ENCODE peak calls at places on chromosomes 13 and 19, in eight cellular contexts. Z, R, B, M, Q, K, Y and O are unnamed samples.
A peak's percentile ranks its signal among the peaks of the same experiment; 100 is the strongest.

GRCh38 chr13:61095885-61096284 is 319.8 kb downstream of the PCDH20 start:
- DNase-seq in Z (no peak), R (no peak), B (no peak), M (no peak), Q (no peak), K (no peak), Y (no peak), O (no peak)

GRCh38 chr19:48194041-48194871 is 23.8 kb downstream of the ZSWIM9 start:
- DNase-seq in Z (no peak), R (no peak), B (no peak), M (peak; percentile 40), Q (no peak), K (no peak), Y (no peak), O (no peak)

GRCh38 chr13:78657699-78658629 is 991 bp downstream of the OBI1 start:
- DNase-seq in Z (no peak), R (no peak), B (no peak), M (peak; percentile 53), Q (no peak), K (peak; percentile 36), Y (no peak), O (peak; percentile 18)

GRCh38 chr19:8050274-8051096 is 2.1 kb upstream of the CCL25 start:
- DNase-seq in Z (peak; percentile 92), R (peak; percentile 55), B (peak; percentile 82), M (peak; percentile 61), Q (peak; percentile 91), K (peak; percentile 93), Y (peak; percentile 76), O (peak; percentile 94)

GRCh38 chr13:45415112-45415511 is 3.1 kb downstream of the SLC25A30 start:
- DNase-seq in Z (no peak), R (no peak), B (no peak), M (no peak), Q (no peak), K (no peak), Y (no peak), O (no peak)

GRCh38 chr19:34963531-34964406 is at the start of gene ZNF792:
- DNase-seq in Z (peak; percentile 84), R (peak; percentile 45), B (peak; percentile 88), M (peak; percentile 73), Q (peak; percentile 67), K (peak; percentile 45), Y (peak; percentile 74), O (peak; percentile 77)

GRCh38 chr19:33628921-33629825 is 7.4 kb downstream of the CHST8 start:
- DNase-seq in Z (no peak), R (no peak), B (no peak), M (peak; percentile 31), Q (no peak), K (no peak), Y (no peak), O (no peak)

GRCh38 chr19:55590621-55591020 is 8.7 kb downstream of the FIZ1 start:
- DNase-seq in Z (peak; percentile 45), R (no peak), B (no peak), M (peak; percentile 53), Q (no peak), K (no peak), Y (no peak), O (peak; percentile 57)

GRCh38 chr19:54191671-54192453 is 754 bp downstream of the TSEN34 start:
- DNase-seq in Z (no peak), R (no peak), B (peak; percentile 77), M (peak; percentile 71), Q (no peak), K (no peak), Y (no peak), O (no peak)

GRCh38 chr13:48108106-48108505 is 13.2 kb upstream of the MED4 start:
- DNase-seq in Z (no peak), R (no peak), B (no peak), M (no peak), Q (no peak), K (no peak), Y (no peak), O (no peak)

GRCh38 chr13:60162096-60162495 is 1.6 kb downstream of the DIAPH3 start:
- DNase-seq in Z (no peak), R (no peak), B (no peak), M (peak; percentile 22), Q (no peak), K (no peak), Y (no peak), O (no peak)

GRCh38 chr19:15869109-15869555 is 28.7 kb downstream of the CYP4F2 start:
- DNase-seq in Z (peak; percentile 42), R (no peak), B (no peak), M (peak; percentile 52), Q (peak; percentile 60), K (peak; percentile 96), Y (no peak), O (peak; percentile 57)

GRCh38 chr19:8519388-8519787 is 5.4 kb upstream of the ZNF414 start:
- DNase-seq in Z (no peak), R (no peak), B (no peak), M (no peak), Q (no peak), K (no peak), Y (no peak), O (no peak)

GRCh38 chr13:111904701-111905608 is 162.0 kb upstream of the SOX1 start:
- DNase-seq in Z (no peak), R (no peak), B (no peak), M (no peak), Q (no peak), K (no peak), Y (peak; percentile 9), O (no peak)

GRCh38 chr19:41792513-41793413 is 3.6 kb upstream of the CEACAM3 start:
- DNase-seq in Z (peak; percentile 61), R (no peak), B (no peak), M (peak; percentile 69), Q (peak; percentile 68), K (no peak), Y (peak; percentile 44), O (peak; percentile 79)

GRCh38 chr13:105920375-105920774 is 615.1 kb downstream of the EFNB2 start:
- DNase-seq in Z (peak; percentile 41), R (no peak), B (no peak), M (peak; percentile 72), Q (no peak), K (peak; percentile 64), Y (no peak), O (no peak)

GRCh38 chr13:48370815-48371214 is 42.1 kb downstream of the LPAR6 start:
- DNase-seq in Z (no peak), R (no peak), B (no peak), M (no peak), Q (no peak), K (no peak), Y (no peak), O (no peak)

GRCh38 chr13:70623260-70623659 is 515.0 kb upstream of the KLHL1 start:
- DNase-seq in Z (no peak), R (no peak), B (no peak), M (peak; percentile 20), Q (no peak), K (peak; percentile 3), Y (no peak), O (peak; percentile 10)

GRCh38 chr13:23637813-23638212 is 67.6 kb downstream of the TNFRSF19 start:
- DNase-seq in Z (no peak), R (no peak), B (no peak), M (no peak), Q (no peak), K (no peak), Y (no peak), O (no peak)
- H3K27ac ChIP-seq in Z (no peak overlapping the region), R (no peak overlapping the region), B (no peak overlapping the region), M (no peak overlapping the region), Q (no peak overlapping the region), K (no peak overlapping the region), Y (peak overlapping the region; percentile 11), O (no peak overlapping the region)

GRCh38 chr13:20851844-20852402 is 50.6 kb downstream of the XPO4 start:
- DNase-seq in Z (no peak), R (no peak), B (no peak), M (no peak), Q (peak; percentile 52), K (no peak), Y (no peak), O (no peak)

GRCh38 chr13:20860844-20861243 is 41.7 kb downstream of the XPO4 start:
- DNase-seq in Z (no peak), R (no peak), B (no peak), M (no peak), Q (no peak), K (no peak), Y (no peak), O (no peak)

DNA sequence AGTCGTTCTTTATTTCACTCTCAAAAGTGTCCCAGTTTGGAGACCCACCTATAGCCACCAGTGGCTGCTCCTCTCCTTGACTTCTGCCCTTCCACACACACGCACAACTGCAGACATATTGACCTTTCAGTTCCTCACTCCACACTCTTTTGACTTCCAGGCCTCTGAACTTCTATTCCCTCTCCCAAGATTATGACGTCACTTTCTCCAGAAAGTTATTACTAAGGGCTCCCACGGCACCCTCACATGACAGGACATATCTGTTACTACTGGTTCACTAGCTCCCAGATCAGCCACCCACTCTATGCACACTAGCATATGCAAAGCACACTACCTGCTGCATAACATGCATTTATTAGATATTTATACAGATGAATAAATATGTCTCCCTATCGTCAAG is 45.9 kb downstream of the XPO4 start:
- DNase-seq in Z (no peak), R (no peak), B (no peak), M (no peak), Q (no peak), K (no peak), Y (no peak), O (no peak)
- H3K27ac ChIP-seq in Z (no peak overlapping the region), R (no peak overlapping the region), B (no peak overlapping the region), M (no peak overlapping the region), Q (no peak overlapping the region), K (no peak overlapping the region), Y (no peak overlapping the region), O (no peak overlapping the region)

DNA sequence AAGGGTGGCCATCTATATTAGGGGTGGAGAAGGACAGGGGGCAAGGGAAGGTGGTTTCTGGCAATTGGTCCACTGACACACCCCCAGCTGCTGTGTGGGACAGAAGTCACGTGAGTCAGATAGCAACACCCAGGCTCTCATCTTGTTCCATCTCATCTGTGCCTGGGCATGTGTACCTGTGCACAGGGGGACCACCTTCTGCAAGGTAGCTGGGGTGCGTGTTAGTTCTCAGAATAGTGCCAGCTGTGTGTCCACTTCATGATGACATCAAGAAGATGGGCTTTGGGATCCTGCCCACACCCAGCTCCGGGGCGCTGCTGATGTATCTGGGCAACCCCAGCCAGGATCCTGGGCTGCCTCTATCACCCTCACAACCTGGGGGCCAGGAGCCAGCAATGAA is 38.6 kb downstream of the COL4A2 start:
- DNase-seq in Z (no peak), R (no peak), B (no peak), M (no peak), Q (no peak), K (no peak), Y (no peak), O (no peak)
- H3K27ac ChIP-seq in Z (no peak overlapping the region), R (no peak overlapping the region), B (no peak overlapping the region), M (no peak overlapping the region), Q (no peak overlapping the region), K (peak overlapping the region; percentile 89), Y (no peak overlapping the region), O (no peak overlapping the region)

GRCh38 chr19:51211833-51212232 is 13.0 kb upstream of the CD33 start:
- DNase-seq in Z (no peak), R (no peak), B (no peak), M (no peak), Q (no peak), K (no peak), Y (no peak), O (no peak)
- H3K27ac ChIP-seq in Z (no peak overlapping the region), R (no peak overlapping the region), B (no peak overlapping the region), M (no peak overlapping the region), Q (no peak overlapping the region), K (no peak overlapping the region), Y (no peak overlapping the region), O (no peak overlapping the region)

GRCh38 chr13:42056146-42056545 is 7.7 kb downstream of the DGKH start:
- DNase-seq in Z (no peak), R (no peak), B (no peak), M (no peak), Q (no peak), K (no peak), Y (no peak), O (no peak)
- H3K27ac ChIP-seq in Z (no peak overlapping the region), R (no peak overlapping the region), B (no peak overlapping the region), M (no peak overlapping the region), Q (no peak overlapping the region), K (no peak overlapping the region), Y (no peak overlapping the region), O (no peak overlapping the region)